ENCODE peak calls at places on chromosome 21, in ten cellular contexts. One of them, this sample, is unnamed.

GRCh38 chr21:24941316-24942185 is 665.7 kb downstream of the MRPL39 start:
- DNase-seq in brain microvascular endothelial cell: no peak
- DNase-seq in C1 segment of cervical spinal cord: no peak
- DNase-seq in amniotic stem cell: no peak
- DNase-seq in left ventricle myocardium superior: no peak
- DNase-seq in pancreas: no peak
- DNase-seq in RWPE1: peak
- DNase-seq in ACHN: no peak
- DNase-seq in globus pallidus: no peak
- DNase-seq in NCI-H774: no peak
- DNase-seq in this sample: peak

GRCh38 chr21:37757631-37758376 is 158.5 kb downstream of the KCNJ6 start:
- DNase-seq in brain microvascular endothelial cell: no peak
- DNase-seq in C1 segment of cervical spinal cord: no peak
- DNase-seq in amniotic stem cell: no peak
- DNase-seq in left ventricle myocardium superior: no peak
- DNase-seq in pancreas: no peak
- DNase-seq in RWPE1: no peak
- DNase-seq in ACHN: no peak
- DNase-seq in globus pallidus: no peak
- DNase-seq in NCI-H774: peak
- DNase-seq in this sample: no peak

GRCh38 chr21:28754127-28754611 is 238.5 kb downstream of the LTN1 start:
- DNase-seq in brain microvascular endothelial cell: peak
- DNase-seq in C1 segment of cervical spinal cord: no peak
- DNase-seq in amniotic stem cell: peak
- DNase-seq in left ventricle myocardium superior: peak
- DNase-seq in pancreas: no peak
- DNase-seq in RWPE1: no peak
- DNase-seq in ACHN: no peak
- DNase-seq in globus pallidus: peak
- DNase-seq in NCI-H774: no peak
- DNase-seq in this sample: no peak

GRCh38 chr21:38809170-38809878 is 3.6 kb downstream of the ETS2 start:
- DNase-seq in brain microvascular endothelial cell: no peak
- DNase-seq in C1 segment of cervical spinal cord: no peak
- DNase-seq in amniotic stem cell: no peak
- DNase-seq in left ventricle myocardium superior: no peak
- DNase-seq in pancreas: no peak
- DNase-seq in RWPE1: no peak
- DNase-seq in ACHN: no peak
- DNase-seq in globus pallidus: peak
- DNase-seq in NCI-H774: no peak
- DNase-seq in this sample: no peak

GRCh38 chr21:46078322-46078981 is 19.5 kb upstream of the COL6A2 start:
- DNase-seq in brain microvascular endothelial cell: no peak
- DNase-seq in C1 segment of cervical spinal cord: no peak
- DNase-seq in amniotic stem cell: no peak
- DNase-seq in left ventricle myocardium superior: no peak
- DNase-seq in pancreas: no peak
- DNase-seq in RWPE1: no peak
- DNase-seq in ACHN: no peak
- DNase-seq in globus pallidus: no peak
- DNase-seq in NCI-H774: no peak
- DNase-seq in this sample: no peak

GRCh38 chr21:41059871-41060270 is 108.1 kb upstream of the BACE2 start:
- DNase-seq in brain microvascular endothelial cell: no peak
- DNase-seq in C1 segment of cervical spinal cord: no peak
- DNase-seq in amniotic stem cell: no peak
- DNase-seq in left ventricle myocardium superior: no peak
- DNase-seq in pancreas: no peak
- DNase-seq in RWPE1: no peak
- DNase-seq in ACHN: no peak
- DNase-seq in globus pallidus: no peak
- DNase-seq in NCI-H774: no peak
- DNase-seq in this sample: no peak

GRCh38 chr21:41783476-41784150 is 16.8 kb upstream of the RIPK4 start:
- DNase-seq in brain microvascular endothelial cell: peak
- DNase-seq in C1 segment of cervical spinal cord: no peak
- DNase-seq in amniotic stem cell: no peak
- DNase-seq in left ventricle myocardium superior: no peak
- DNase-seq in pancreas: no peak
- DNase-seq in RWPE1: peak
- DNase-seq in ACHN: no peak
- DNase-seq in globus pallidus: no peak
- DNase-seq in NCI-H774: peak
- DNase-seq in this sample: peak

GRCh38 chr21:29206445-29206844 is 76.0 kb downstream of the MAP3K7CL start:
- DNase-seq in brain microvascular endothelial cell: no peak
- DNase-seq in C1 segment of cervical spinal cord: no peak
- DNase-seq in amniotic stem cell: no peak
- DNase-seq in left ventricle myocardium superior: no peak
- DNase-seq in pancreas: no peak
- DNase-seq in RWPE1: no peak
- DNase-seq in ACHN: no peak
- DNase-seq in globus pallidus: no peak
- DNase-seq in NCI-H774: no peak
- DNase-seq in this sample: no peak

GRCh38 chr21:41755934-41756773 is 10.7 kb downstream of the RIPK4 start:
- DNase-seq in brain microvascular endothelial cell: no peak
- DNase-seq in C1 segment of cervical spinal cord: no peak
- DNase-seq in amniotic stem cell: no peak
- DNase-seq in left ventricle myocardium superior: no peak
- DNase-seq in pancreas: no peak
- DNase-seq in RWPE1: no peak
- DNase-seq in ACHN: no peak
- DNase-seq in globus pallidus: no peak
- DNase-seq in NCI-H774: no peak
- DNase-seq in this sample: no peak

GRCh38 chr21:38086580-38086979 is 170.2 kb upstream of the KCNJ15 start:
- DNase-seq in brain microvascular endothelial cell: no peak
- DNase-seq in C1 segment of cervical spinal cord: no peak
- DNase-seq in amniotic stem cell: no peak
- DNase-seq in left ventricle myocardium superior: no peak
- DNase-seq in pancreas: no peak
- DNase-seq in RWPE1: no peak
- DNase-seq in ACHN: no peak
- DNase-seq in globus pallidus: no peak
- DNase-seq in NCI-H774: no peak
- DNase-seq in this sample: no peak

GRCh38 chr21:27371688-27372331 is 404.9 kb upstream of the ADAMTS5 start:
- DNase-seq in brain microvascular endothelial cell: peak
- DNase-seq in C1 segment of cervical spinal cord: no peak
- DNase-seq in amniotic stem cell: no peak
- DNase-seq in left ventricle myocardium superior: no peak
- DNase-seq in pancreas: no peak
- DNase-seq in RWPE1: no peak
- DNase-seq in ACHN: no peak
- DNase-seq in globus pallidus: no peak
- DNase-seq in NCI-H774: no peak
- DNase-seq in this sample: no peak

GRCh38 chr21:34890724-34891609 is 158.1 kb downstream of the RUNX1 start:
- DNase-seq in brain microvascular endothelial cell: peak
- DNase-seq in C1 segment of cervical spinal cord: no peak
- DNase-seq in amniotic stem cell: peak
- DNase-seq in left ventricle myocardium superior: peak
- DNase-seq in pancreas: peak
- DNase-seq in RWPE1: no peak
- DNase-seq in ACHN: no peak
- DNase-seq in globus pallidus: no peak
- DNase-seq in NCI-H774: no peak
- DNase-seq in this sample: no peak

This sample was measured in epithelial cell of prostate.